ENCODE peak calls at places on chromosome 9, in seven cellular contexts. G is NCI-H1105, J is IMR-90, N is left ventricle myocardium superior, Q is retina, D is HuH-7, U is neural crest cell. M is an unnamed sample.

GRCh38 chr9:135888766-135889394 is 18.5 kb downstream of the CAMSAP1 start:
- DNase-seq in G (peak), J (no peak), N (no peak), Q (no peak), D (no peak), U (no peak), M (no peak)

GRCh38 chr9:96006961-96007360 is 131.5 kb downstream of the ERCC6L2 start:
- DNase-seq in G (no peak), J (peak), N (no peak), Q (no peak), D (no peak), U (no peak), M (peak)

GRCh38 chr9:132141948-132142594 is 19.8 kb upstream of the NTNG2 start:
- DNase-seq in G (no peak), J (no peak), N (no peak), Q (no peak), D (no peak), U (no peak), M (peak)

GRCh38 chr9:84642618-84643017 is 26.9 kb upstream of the NTRK2 start:
- DNase-seq in G (no peak), J (no peak), N (no peak), Q (no peak), D (no peak), U (no peak), M (no peak)

GRCh38 chr9:116149844-116150243 is 3.7 kb upstream of the PAPPA start:
- DNase-seq in G (no peak), J (no peak), N (no peak), Q (peak), D (peak), U (peak), M (peak)

GRCh38 chr9:69900406-69900805 is 79.8 kb downstream of the CFAP95 start:
- DNase-seq in G (no peak), J (peak), N (no peak), Q (no peak), D (no peak), U (no peak), M (peak)

GRCh38 chr9:134957945-134958227 is 40.2 kb upstream of the FCN1 start:
- DNase-seq in G (no peak), J (no peak), N (no peak), Q (no peak), D (no peak), U (no peak), M (no peak)

GRCh38 chr9:37030591-37030939 is 3.5 kb downstream of the PAX5 start:
- DNase-seq in G (no peak), J (no peak), N (no peak), Q (no peak), D (no peak), U (no peak), M (no peak)

GRCh38 chr9:137785704-137786161 is 91.8 kb upstream of the CACNA1B start:
- DNase-seq in G (no peak), J (peak), N (no peak), Q (peak), D (peak), U (peak), M (no peak)

GRCh38 chr9:133775951-133776905 is 38.1 kb upstream of the SARDH start:
- DNase-seq in G (no peak), J (no peak), N (peak), Q (no peak), D (no peak), U (no peak), M (no peak)

GRCh38 chr9:36597412-36598178 is 24.9 kb downstream of the MELK start:
- DNase-seq in G (no peak), J (peak), N (no peak), Q (no peak), D (peak), U (no peak), M (peak)

GRCh38 chr9:127076860-127077657 is 45.4 kb downstream of the ANGPTL2 start:
- DNase-seq in G (no peak), J (peak), N (no peak), Q (no peak), D (no peak), U (no peak), M (peak)

GRCh38 chr9:4486176-4486575 is 4.1 kb upstream of the SLC1A1 start:
- DNase-seq in G (no peak), J (no peak), N (no peak), Q (no peak), D (no peak), U (no peak), M (no peak)

GRCh38 chr9:88971131-88971960 is 19.9 kb upstream of the S1PR3 start:
- DNase-seq in G (no peak), J (no peak), N (no peak), Q (peak), D (no peak), U (peak), M (no peak)

GRCh38 chr9:127975376-127976315 is 5.1 kb downstream of the EEIG1 start:
- DNase-seq in G (no peak), J (no peak), N (no peak), Q (no peak), D (no peak), U (no peak), M (peak)

GRCh38 chr9:92641092-92641809 is 28.7 kb downstream of the IPPK start:
- DNase-seq in G (no peak), J (no peak), N (no peak), Q (no peak), D (no peak), U (no peak), M (no peak)

GRCh38 chr9:33852216-33852826 is 35.4 kb downstream of the UBE2R2 start:
- DNase-seq in G (no peak), J (peak), N (peak), Q (peak), D (peak), U (peak), M (peak)

GRCh38 chr9:89453452-89453851 is 44.5 kb downstream of the SEMA4D start:
- DNase-seq in G (no peak), J (no peak), N (no peak), Q (no peak), D (no peak), U (no peak), M (no peak)

GRCh38 chr9:13410566-13411031 is 131.1 kb upstream of the MPDZ start:
- DNase-seq in G (peak), J (no peak), N (no peak), Q (no peak), D (no peak), U (no peak), M (peak)

GRCh38 chr9:134895849-134896833 is 15.5 kb downstream of the FCN2 start:
- DNase-seq in G (no peak), J (peak), N (peak), Q (no peak), D (no peak), U (no peak), M (peak)

GRCh38 chr9:33177633-33178032 is 10.5 kb upstream of the B4GALT1 start:
- DNase-seq in G (no peak), J (no peak), N (no peak), Q (no peak), D (no peak), U (no peak), M (no peak)

GRCh38 chr9:128632486-128632885 is 24.2 kb downstream of the DYNC2I2 start:
- DNase-seq in G (no peak), J (no peak), N (no peak), Q (no peak), D (no peak), U (no peak), M (no peak)

GRCh38 chr9:107043886-107044285 is 180.9 kb downstream of the ZNF462 start:
- DNase-seq in G (no peak), J (no peak), N (peak), Q (peak), D (no peak), U (no peak), M (no peak)

GRCh38 chr9:93058357-93059096 is at the start of gene SUSD3:
- DNase-seq in G (no peak), J (no peak), N (peak), Q (peak), D (peak), U (peak), M (no peak)

GRCh38 chr9:133114451-133114885 is 6.6 kb downstream of the RALGDS start:
- DNase-seq in G (no peak), J (peak), N (peak), Q (peak), D (no peak), U (no peak), M (peak)

GRCh38 chr9:93292664-93293328 is 108.9 kb downstream of the WNK2 start:
- DNase-seq in G (no peak), J (no peak), N (no peak), Q (no peak), D (no peak), U (no peak), M (no peak)

GRCh38 chr9:11992866-11993265 is 700.3 kb upstream of the TYRP1 start:
- DNase-seq in G (no peak), J (no peak), N (no peak), Q (peak), D (no peak), U (no peak), M (no peak)